ENCODE peak calls at places on chromosome 17, in five cellular contexts. L is cerebellar nuclear complex; U is fibroblast of the aortic adventitia; D is NK-92 treated with Interleukin-12 subunit alpha and Interleukin-12 subunit beta, amount 100 ng/mL, for 24 hours; M is NCI-H1694 treated with DMSO at 0.1 percent for 48 hours. Z is an unnamed sample.

GRCh38 chr17:75634754-75635609 is 1.7 kb downstream of the SMIM5 start:
- DNase-seq in D (no peak), L (no peak), M (no peak), U (no peak), Z (no peak)

GRCh38 chr17:57986841-57987581 is 1.0 kb downstream of the VEZF1 start:
- DNase-seq in U (peak), L (no peak), M (no peak), D (no peak), Z (peak)

GRCh38 chr17:40551874-40552768 is 13.2 kb downstream of the CCR7 start:
- DNase-seq in D (no peak), U (peak), M (no peak), L (no peak), Z (peak)

GRCh38 chr17:75267403-75268232 is 3.4 kb downstream of the MIF4GD start:
- DNase-seq in M (no peak), D (no peak), L (no peak), U (no peak), Z (no peak)

GRCh38 chr17:40333781-40334453 is 24.9 kb downstream of the RARA start:
- DNase-seq in U (no peak), L (no peak), M (no peak), D (no peak), Z (no peak)

GRCh38 chr17:81429353-81429774 is 34.1 kb downstream of the BAHCC1 start:
- DNase-seq in U (peak), L (no peak), D (no peak), M (peak), Z (peak)

GRCh38 chr17:18016426-18016825 is 22.5 kb downstream of the ATPAF2 start:
- DNase-seq in D (no peak), L (no peak), M (no peak), U (no peak), Z (no peak)

GRCh38 chr17:82269882-82270500 is 3.5 kb downstream of the CSNK1D start:
- DNase-seq in U (no peak), D (no peak), L (no peak), M (no peak), Z (no peak)

GRCh38 chr17:50114849-50115357 is 15.1 kb downstream of the SAMD14 start:
- DNase-seq in D (no peak), L (no peak), M (peak), U (peak), Z (peak)

GRCh38 chr17:65664696-65665095 is 103.2 kb upstream of the AXIN2 start:
- DNase-seq in M (no peak), L (no peak), U (no peak), D (no peak), Z (no peak)

GRCh38 chr17:39222151-39222550 is 3.6 kb downstream of the STAC2 start:
- DNase-seq in U (no peak), M (no peak), D (no peak), L (no peak), Z (no peak)

GRCh38 chr17:42107597-42108576 is 4.6 kb downstream of the DHX58 start:
- DNase-seq in D (no peak), M (peak), L (peak), U (no peak), Z (no peak)

GRCh38 chr17:43979011-43979410 is 25.3 kb upstream of the PYY start:
- DNase-seq in U (no peak), M (no peak), D (no peak), L (no peak), Z (peak)